ENCODE peak calls at places on chromosomes 13 and 19, in nine cellular contexts. Q is heart left ventricle, K is body of pancreas, G is AG10803, M is thyroid gland, B is fibroblast of mammary gland, E is astrocyte of the spinal cord, J is NB4, S is adrenal gland. H is an unnamed sample.

GRCh38 chr13:111943229-111943795 is 123.6 kb upstream of the SOX1 start:
- DNase-seq in M (no peak), J (no peak), Q (no peak), G (no peak), B (no peak), E (no peak), S (no peak), K (no peak), H (no peak)

GRCh38 chr19:8135946-8136618 is 13.3 kb downstream of the FBN3 start:
- DNase-seq in K (no peak), E (no peak), S (no peak), J (no peak), Q (no peak), G (no peak), M (no peak), B (no peak), H (no peak)

GRCh38 chr19:39093761-39094160 is 9.6 kb downstream of the ACP7 start:
- DNase-seq in E (peak), M (no peak), J (peak), B (peak), G (peak), S (no peak), K (no peak), Q (no peak), H (no peak)

GRCh38 chr13:113123226-113124150 is 889 bp downstream of the F10 start:
- DNase-seq in M (no peak), G (no peak), J (peak), S (no peak), B (no peak), Q (no peak), E (no peak), K (no peak), H (no peak)

GRCh38 chr13:31945202-31945978 is 86.2 kb upstream of the FRY start:
- DNase-seq in G (peak), K (peak), S (peak), J (no peak), E (peak), Q (peak), M (peak), B (peak), H (peak)

GRCh38 chr13:111917086-111917485 is 149.9 kb upstream of the SOX1 start:
- DNase-seq in K (peak), J (no peak), E (no peak), S (no peak), G (no peak), B (no peak), M (no peak), Q (no peak), H (no peak)

GRCh38 chr19:14168259-14168972 is 32.0 kb upstream of the ASF1B start:
- DNase-seq in G (no peak), B (no peak), K (no peak), J (no peak), Q (no peak), M (no peak), E (no peak), S (no peak), H (no peak)

GRCh38 chr13:78978381-78978998 is 319.5 kb upstream of the OBI1 start:
- DNase-seq in S (peak), M (peak), B (peak), K (peak), E (peak), Q (no peak), J (peak), G (peak), H (peak)

GRCh38 chr13:37109080-37109678 is 3.7 kb upstream of the CSNK1A1L start:
- DNase-seq in Q (no peak), K (no peak), J (peak), B (peak), M (no peak), S (no peak), G (peak), E (peak), H (peak)

GRCh38 chr13:46143239-46143701 is 38.4 kb upstream of the CPB2 start:
- DNase-seq in Q (no peak), B (no peak), G (no peak), J (no peak), E (no peak), M (no peak), K (no peak), S (no peak), H (no peak)

GRCh38 chr19:49327878-49328544 is 3.0 kb upstream of the SLC6A16 start:
- DNase-seq in M (no peak), E (no peak), K (no peak), J (peak), G (peak), B (peak), Q (no peak), S (peak), H (no peak)

GRCh38 chr19:3154957-3155736 is 19.3 kb downstream of the GNA15 start:
- DNase-seq in K (peak), Q (peak), M (peak), J (peak), B (peak), G (peak), E (peak), S (peak), H (peak)

GRCh38 chr19:2495130-2495641 is 19.3 kb downstream of the GADD45B start:
- DNase-seq in E (peak), S (peak), J (no peak), K (peak), B (peak), G (peak), Q (peak), M (peak), H (no peak)

GRCh38 chr19:15123900-15124299 is 16.7 kb downstream of the SYDE1 start:
- DNase-seq in M (peak), Q (peak), S (peak), E (no peak), J (no peak), G (peak), K (peak), B (no peak), H (no peak)

GRCh38 chr13:91349992-91350911 is 2.8 kb downstream of the MIR17HG start:
- DNase-seq in S (no peak), Q (no peak), K (no peak), B (no peak), E (no peak), G (no peak), M (no peak), J (no peak), H (no peak)

GRCh38 chr13:38914070-38914469 is 76.6 kb downstream of the STOML3 start:
- DNase-seq in J (no peak), B (no peak), Q (no peak), M (no peak), G (no peak), S (no peak), E (no peak), K (no peak), H (no peak)

GRCh38 chr13:111385182-111385857 is 64.9 kb downstream of the TEX29 start:
- DNase-seq in E (no peak), G (no peak), J (no peak), S (no peak), B (no peak), K (no peak), Q (no peak), M (no peak), H (no peak)

GRCh38 chr19:55166530-55167268 is at the start of gene DNAAF3:
- DNase-seq in B (peak), E (peak), K (peak), S (peak), M (peak), J (peak), G (peak), Q (peak), H (peak)

GRCh38 chr19:5993516-5994406 is 15.8 kb upstream of the RANBP3 start:
- DNase-seq in S (peak), B (no peak), E (no peak), G (peak), J (no peak), M (peak), Q (no peak), K (no peak), H (no peak)

GRCh38 chr13:102132896-102133295 is 269.0 kb downstream of the FGF14 start:
- DNase-seq in G (no peak), K (no peak), Q (no peak), E (no peak), J (no peak), B (no peak), M (no peak), S (no peak), H (no peak)

GRCh38 chr13:85013006-85013405 is 786.2 kb downstream of the SLITRK6 start:
- DNase-seq in J (no peak), Q (no peak), S (no peak), M (no peak), G (no peak), K (no peak), B (no peak), E (no peak), H (no peak)

GRCh38 chr19:53365899-53366493 is 491 bp downstream of the ZNF525 start:
- DNase-seq in B (no peak), K (peak), M (peak), G (peak), Q (no peak), E (no peak), S (peak), J (peak), H (no peak)

GRCh38 chr19:30446844-30447243 is 74.7 kb downstream of the ZNF536 start:
- DNase-seq in K (no peak), B (no peak), E (no peak), M (no peak), J (no peak), S (no peak), Q (no peak), G (peak), H (no peak)

GRCh38 chr13:77833331-77833863 is 85.2 kb downstream of the EDNRB start:
- DNase-seq in Q (no peak), K (no peak), G (peak), E (peak), S (peak), M (peak), J (no peak), B (peak), H (no peak)

GRCh38 chr13:57557979-57558529 is 73.5 kb upstream of the PCDH17 start:
- DNase-seq in Q (no peak), S (no peak), E (peak), G (no peak), K (no peak), J (peak), B (no peak), M (no peak), H (no peak)

GRCh38 chr19:34502582-34503545 is 21.3 kb downstream of the WTIP start:
- DNase-seq in E (no peak), G (peak), S (no peak), B (peak), K (no peak), M (no peak), J (peak), Q (no peak), H (no peak)

GRCh38 chr13:51619614-51620013 is 35.4 kb downstream of the WDFY2 start:
- DNase-seq in G (peak), Q (no peak), K (no peak), J (no peak), E (peak), S (no peak), M (no peak), B (peak), H (peak)

GRCh38 chr19:47176071-47176626 is 45.5 kb downstream of the SAE1 start:
- DNase-seq in Q (no peak), S (no peak), E (peak), M (no peak), B (peak), G (peak), J (no peak), K (no peak), H (no peak)

GRCh38 chr19:6519289-6519688 is 11.5 kb upstream of the TNFSF9 start:
- DNase-seq in Q (no peak), G (peak), J (no peak), B (peak), E (peak), M (no peak), K (no peak), S (no peak), H (no peak)

GRCh38 chr13:27130223-27131015 is 41.2 kb downstream of the USP12 start:
- DNase-seq in J (peak), S (peak), K (no peak), M (no peak), Q (no peak), B (peak), E (peak), G (peak), H (no peak)

GRCh38 chr19:44260695-44261446 is 1.2 kb downstream of the ZNF233 start:
- DNase-seq in B (peak), E (no peak), K (no peak), S (no peak), M (no peak), J (no peak), Q (no peak), G (no peak), H (no peak)

GRCh38 chr19:44255705-44256411 is 3.8 kb upstream of the ZNF233 start:
- DNase-seq in E (no peak), J (no peak), S (no peak), Q (no peak), B (no peak), M (no peak), K (no peak), G (no peak), H (no peak)

GRCh38 chr19:44258139-44258538 is 1.5 kb upstream of the ZNF233 start:
- DNase-seq in B (no peak), S (no peak), M (no peak), J (no peak), G (no peak), K (no peak), E (no peak), Q (no peak), H (no peak)

GRCh38 chr19:44258835-44259413 is 762 bp upstream of the ZNF233 start:
- DNase-seq in J (no peak), G (no peak), K (no peak), E (no peak), B (no peak), S (no peak), M (no peak), Q (no peak), H (no peak)

DNA sequence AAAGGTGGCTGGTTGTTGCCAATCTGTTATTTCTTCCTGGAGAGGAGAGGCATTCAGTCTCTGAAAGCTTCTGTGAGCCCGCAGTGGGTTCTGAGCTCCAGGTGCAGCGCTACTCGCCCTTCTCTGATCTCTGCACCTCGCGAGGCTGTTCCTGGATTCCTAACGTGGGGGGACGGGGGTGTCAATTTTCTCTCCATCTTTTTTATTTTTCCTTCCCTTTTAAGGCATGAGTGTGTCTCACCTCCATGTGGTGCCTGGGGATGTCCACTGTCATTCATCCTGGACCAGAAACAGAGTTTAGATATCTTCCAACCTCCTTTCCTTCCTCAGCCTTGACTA is 626 bp downstream of the ZNF233 start:
- DNase-seq in S (no peak), K (no peak), E (no peak), G (no peak), J (no peak), M (no peak), Q (no peak), B (no peak), H (no peak)
- H3K4me3 ChIP-seq in S (peak), K (no peak), E (peak), G (peak), J (no peak), M (no peak), Q (peak), B (peak), H (peak)

DNA sequence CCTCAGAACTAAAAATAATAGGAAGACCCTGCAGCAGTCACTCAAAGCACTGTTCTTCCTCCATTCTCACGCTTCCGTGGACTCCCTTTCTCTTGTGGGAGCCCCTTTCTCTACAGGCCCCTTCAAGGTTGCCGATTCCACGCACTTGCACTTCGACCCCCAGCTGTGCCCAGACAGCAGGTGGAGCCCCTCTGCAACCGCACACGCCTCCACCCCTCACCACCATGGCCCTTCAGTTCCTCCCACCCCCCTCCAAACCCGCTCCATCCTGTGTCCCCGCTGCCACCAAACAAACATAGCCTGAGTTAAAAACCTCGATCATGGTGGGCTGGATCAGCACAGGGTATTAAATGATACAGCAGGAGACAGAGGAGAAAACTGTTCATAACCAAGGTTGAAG is 102.6 kb downstream of the STK24 start:
- DNase-seq in Q (no peak), G (no peak), J (no peak), B (no peak), M (no peak), S (no peak), E (no peak), K (no peak), H (no peak)
- TF ChIP-seq CTCF in Q (no peak), G (no peak), J (no peak), B (no peak), M (no peak), S (no peak), E (no peak), K (no peak), H (no peak)

GRCh38 chr19:18777725-18778389 is 13.2 kb downstream of the COMP start:
- DNase-seq in J (no peak), S (no peak), E (no peak), G (no peak), B (no peak), M (no peak), Q (no peak), K (no peak), H (no peak)

GRCh38 chr19:18775586-18776287 is 15.4 kb downstream of the COMP start:
- DNase-seq in Q (no peak), J (no peak), K (no peak), S (peak), E (peak), B (peak), G (peak), M (no peak), H (no peak)

GRCh38 chr19:18776736-18777135 is 14.4 kb downstream of the COMP start:
- DNase-seq in S (no peak), K (no peak), J (no peak), Q (no peak), B (peak), M (no peak), G (peak), E (no peak), H (no peak)

GRCh38 chr19:18776288-18776594 is 14.9 kb downstream of the COMP start:
- DNase-seq in K (no peak), S (no peak), B (peak), Q (no peak), G (peak), J (no peak), M (no peak), E (no peak), H (no peak)

DNA sequence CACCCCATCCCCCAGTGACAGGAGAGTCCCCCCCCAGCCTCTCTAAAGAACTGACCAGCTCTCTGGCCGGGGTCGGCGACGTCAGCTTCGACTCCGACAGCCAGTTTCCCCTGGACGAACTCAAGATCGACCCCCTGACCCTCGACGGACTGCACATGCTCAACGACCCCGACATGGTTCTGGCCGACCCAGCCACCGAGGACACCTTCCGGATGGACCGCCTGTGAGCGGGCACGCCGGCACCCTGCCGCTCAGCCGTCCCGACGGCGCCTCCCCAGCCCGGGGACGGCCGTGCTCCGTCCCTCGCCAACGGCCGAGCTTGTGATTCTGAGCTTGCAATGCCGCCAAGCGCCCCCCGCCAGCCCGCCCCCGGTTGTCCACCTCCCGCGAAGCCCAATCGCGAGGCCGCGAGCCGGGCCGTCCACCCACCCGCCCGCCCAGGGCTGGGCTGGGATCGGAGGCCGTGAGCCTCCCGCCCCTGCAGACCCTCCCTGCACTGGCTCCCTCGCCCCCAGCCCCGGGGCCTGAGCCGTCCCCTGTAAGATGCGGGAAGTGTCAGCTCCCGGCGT is 13.9 kb downstream of the COMP start:
- DNase-seq in S (no peak), Q (no peak), E (no peak), B (no peak), G (no peak), K (no peak), M (no peak), J (no peak), H (no peak)
- H3K4me3 ChIP-seq in S (no peak), Q (peak), E (no peak), B (no peak), G (no peak), K (no peak), M (no peak), J (no peak), H (no peak)

DNA sequence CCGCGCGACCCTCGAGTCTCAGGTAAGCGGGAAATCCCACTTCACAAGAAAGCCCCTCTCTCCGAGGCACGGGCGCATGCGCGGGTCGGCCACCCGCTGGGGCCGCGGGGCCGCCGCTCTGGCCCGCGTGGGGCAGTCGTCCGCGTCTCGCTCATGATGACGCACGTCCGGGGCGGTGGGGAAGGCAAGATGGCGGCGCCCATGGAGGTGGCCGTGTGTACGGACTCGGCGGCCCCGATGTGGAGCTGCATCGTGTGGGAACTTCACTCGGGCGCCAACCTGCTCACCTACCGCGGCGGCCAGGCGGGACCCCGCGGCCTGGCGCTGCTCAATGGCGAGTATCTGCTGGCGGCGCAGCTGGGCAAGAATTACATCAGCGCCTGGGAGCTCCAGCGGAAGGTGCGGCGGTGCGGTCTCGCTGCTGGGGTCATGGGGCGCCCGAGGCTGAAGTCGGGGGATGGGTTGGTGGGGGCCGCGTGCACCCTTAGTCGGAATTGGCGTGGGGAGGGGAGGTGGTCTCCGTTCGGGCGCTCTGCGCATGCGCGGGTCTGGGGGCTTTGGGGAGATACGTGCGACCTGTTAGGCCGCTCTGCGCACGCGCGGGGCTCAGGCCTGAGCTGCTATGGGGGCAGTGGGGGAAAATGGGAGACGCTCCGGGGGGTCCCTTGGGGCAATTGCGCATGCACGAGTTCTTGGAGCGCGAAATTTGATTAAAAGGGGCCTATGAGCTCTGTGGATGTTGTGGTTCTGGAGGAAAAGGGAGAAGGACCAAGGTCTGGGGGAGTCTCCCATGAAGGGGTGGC is at the start of gene WDR18:
- DNase-seq in J (peak), M (peak), G (peak), Q (peak), B (peak), E (peak), K (peak), S (peak), H (no peak)
- TF ChIP-seq CTCF in J (no peak), M (no peak), G (no peak), Q (peak), B (no peak), E (no peak), K (peak), S (peak), H (no peak)

H was measured in HFF-Myc.